ENCODE peak calls at places on chromosomes 4 and X, in four cellular contexts. F is H9, Q is mesendoderm, Y is H1. Z is an unnamed sample.

GRCh38 chr4:165606465-165607205 is 227.8 kb downstream of the CPE start:
- DNase-seq in F (no peak), Q (no peak), Y (no peak), Z (no peak)

GRCh38 chr4:170004656-170005250 is 21.4 kb downstream of the MFAP3L start:
- DNase-seq in F (no peak), Q (peak; percentile 39), Y (peak; percentile 39), Z (no peak)

GRCh38 chr4:187685247-187685646 is 310.3 kb upstream of the ZFP42 start:
- DNase-seq in F (no peak), Q (no peak), Y (no peak), Z (no peak)

GRCh38 chrX:40392599-40392998 is 188.2 kb upstream of the ATP6AP2 start:
- DNase-seq in F (no peak), Q (peak; percentile 45), Y (no peak), Z (no peak)

GRCh38 chr4:109701566-109702399 is 1.5 kb downstream of the CASP6 start:
- DNase-seq in F (peak; percentile 50), Q (peak; percentile 92), Y (peak; percentile 52), Z (no peak)

GRCh38 chrX:151694661-151695582 is at the start of gene PRRG3:
- DNase-seq in F (peak; percentile 52), Q (peak; percentile 21), Y (peak; percentile 54), Z (no peak)

GRCh38 chrX:138925330-138925729 is 213.8 kb upstream of the FGF13 start:
- DNase-seq in F (no peak), Q (peak; percentile 32), Y (no peak), Z (peak; percentile 27)

GRCh38 chr4:158670975-158671664 is 567 bp downstream of the C4orf46 start:
- DNase-seq in F (peak; percentile 57), Q (peak; percentile 88), Y (peak; percentile 56), Z (peak; percentile 76)

GRCh38 chrX:1108451-1109445 is 103.7 kb downstream of the CRLF2 start:
- DNase-seq in F (peak; percentile 60), Q (peak; percentile 59), Y (peak; percentile 67), Z (no peak)

GRCh38 chr4:15402146-15402545 is 25.7 kb upstream of the C1QTNF7 start:
- DNase-seq in F (no peak), Q (no peak), Y (no peak), Z (peak; percentile 80)

GRCh38 chrX:19457662-19458061 is 57.6 kb downstream of the MAP3K15 start:
- DNase-seq in F (no peak), Q (no peak), Y (no peak), Z (no peak)

GRCh38 chr4:98564847-98565246 is 93.6 kb downstream of the TSPAN5 start:
- DNase-seq in F (no peak), Q (no peak), Y (no peak), Z (no peak)

GRCh38 chr4:138039010-138039409 is 203.1 kb downstream of the SLC7A11 start:
- DNase-seq in F (no peak), Q (no peak), Y (no peak), Z (peak; percentile 94)

GRCh38 chr4:48518143-48518542 is 28.1 kb downstream of the ZAR1 start:
- DNase-seq in F (no peak), Q (no peak), Y (no peak), Z (peak; percentile 46)

GRCh38 chrX:17525266-17525665 is 150.3 kb downstream of the NHS start:
- DNase-seq in F (no peak), Q (no peak), Y (no peak), Z (peak; percentile 12)

GRCh38 chr4:139419388-139419914 is 34.5 kb upstream of the RAB33B start:
- DNase-seq in F (no peak), Q (no peak), Y (no peak), Z (peak; percentile 86)

GRCh38 chr4:156538651-156539285 is 432.8 kb downstream of the PDGFC start:
- DNase-seq in F (no peak), Q (no peak), Y (no peak), Z (no peak)

GRCh38 chr4:72604324-72604723 is 35.3 kb upstream of the ADAMTS3 start:
- DNase-seq in F (no peak), Q (no peak), Y (no peak), Z (no peak)

GRCh38 chr4:98262431-98262830 is 1.2 kb downstream of the RAP1GDS1 start:
- DNase-seq in F (no peak), Q (no peak), Y (no peak), Z (no peak)

GRCh38 chr4:46386570-46386969 is 3.4 kb downstream of the GABRA2 start:
- DNase-seq in F (peak; percentile 52), Q (peak; percentile 76), Y (no peak), Z (no peak)

GRCh38 chr4:81504685-81505598 is 33.2 kb upstream of the RASGEF1B start:
- DNase-seq in F (no peak), Q (no peak), Y (no peak), Z (no peak)

GRCh38 chr4:147793569-147793968 is 61.7 kb downstream of the ARHGAP10 start:
- DNase-seq in F (no peak), Q (no peak), Y (no peak), Z (peak; percentile 35)

GRCh38 chr4:66855956-66856355 is 689.3 kb downstream of the CENPC start:
- DNase-seq in F (no peak), Q (no peak), Y (no peak), Z (no peak)

GRCh38 chr4:55386073-55386472 is 9.7 kb upstream of the TMEM165 start:
- DNase-seq in F (peak; percentile 52), Q (peak; percentile 78), Y (no peak), Z (peak; percentile 50)

GRCh38 chr4:84499065-84499982 is at the start of gene NKX6-1:
- DNase-seq in F (peak; percentile 95), Q (peak; percentile 96), Y (peak; percentile 93), Z (peak; percentile 53)

GRCh38 chrX:149392896-149393295 is 112.2 kb downstream of the IDS start:
- DNase-seq in F (no peak), Q (no peak), Y (no peak), Z (no peak)

GRCh38 chr4:83906561-83906960 is 370.7 kb downstream of the GPAT3 start:
- DNase-seq in F (no peak), Q (no peak), Y (no peak), Z (peak; percentile 43)

DNA sequence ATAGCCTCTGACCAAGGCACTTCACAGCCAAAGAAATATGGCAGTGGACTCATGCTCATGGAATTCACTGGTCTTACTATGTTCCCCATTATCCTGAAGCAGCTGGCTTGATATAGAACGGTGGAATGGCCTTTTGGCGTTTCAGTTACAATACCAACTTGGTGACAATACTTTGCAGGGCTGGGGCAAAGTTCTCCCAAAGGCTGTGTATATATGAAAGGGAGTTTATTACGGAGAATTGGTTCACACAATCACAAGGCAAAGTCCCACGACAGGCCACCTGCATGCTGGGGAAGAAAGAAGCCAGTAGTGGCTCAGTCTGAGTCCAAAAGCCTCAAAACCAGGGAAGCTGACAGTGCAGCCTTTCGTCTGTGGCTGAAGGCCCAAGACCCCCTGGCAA is 50.8 kb upstream of the SMARCAD1 start:
- DNase-seq in F (no peak), Q (no peak), Y (no peak), Z (no peak)
- H3K56ac ChIP-seq in F (no peak overlapping the region), Q (no peak overlapping the region), Y (no peak overlapping the region), Z (no peak overlapping the region)

GRCh38 chr4:175280153-175280552 is 362.0 kb downstream of the ADAM29 start:
- DNase-seq in F (no peak), Q (no peak), Y (no peak), Z (no peak)

GRCh38 chr4:175281894-175282293 is 363.7 kb downstream of the ADAM29 start:
- DNase-seq in F (no peak), Q (no peak), Y (no peak), Z (no peak)

GRCh38 chr4:175273995-175274753 is 356.0 kb downstream of the ADAM29 start:
- DNase-seq in F (no peak), Q (peak; percentile 53), Y (no peak), Z (peak; percentile 15)

GRCh38 chr4:175282407-175282806 is 364.2 kb downstream of the ADAM29 start:
- DNase-seq in F (no peak), Q (no peak), Y (no peak), Z (peak; percentile 18)

DNA sequence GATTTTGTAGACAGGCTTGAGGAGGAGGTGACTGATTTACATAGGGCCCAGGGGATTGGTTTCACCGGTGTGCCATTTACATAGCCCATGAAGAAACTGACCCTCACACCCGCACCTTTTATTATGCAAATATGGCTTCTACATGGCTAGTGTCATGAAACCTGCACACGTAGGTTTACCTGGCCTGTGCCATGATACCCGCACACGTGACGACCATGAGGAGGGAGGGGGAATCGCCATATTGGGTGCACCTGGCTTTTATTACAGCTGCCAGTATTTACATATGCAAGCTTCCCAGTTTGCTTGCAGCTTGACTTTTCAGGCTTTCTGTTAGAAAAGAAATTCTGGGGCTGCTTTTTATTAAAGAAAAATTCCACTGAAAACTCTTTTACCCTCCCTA is 359.7 kb downstream of the ADAM29 start:
- DNase-seq in F (peak; percentile 39), Q (no peak), Y (no peak), Z (no peak)
- H3K56ac ChIP-seq in F (no peak overlapping the region), Q (no peak overlapping the region), Y (no peak overlapping the region), Z (no peak overlapping the region)

DNA sequence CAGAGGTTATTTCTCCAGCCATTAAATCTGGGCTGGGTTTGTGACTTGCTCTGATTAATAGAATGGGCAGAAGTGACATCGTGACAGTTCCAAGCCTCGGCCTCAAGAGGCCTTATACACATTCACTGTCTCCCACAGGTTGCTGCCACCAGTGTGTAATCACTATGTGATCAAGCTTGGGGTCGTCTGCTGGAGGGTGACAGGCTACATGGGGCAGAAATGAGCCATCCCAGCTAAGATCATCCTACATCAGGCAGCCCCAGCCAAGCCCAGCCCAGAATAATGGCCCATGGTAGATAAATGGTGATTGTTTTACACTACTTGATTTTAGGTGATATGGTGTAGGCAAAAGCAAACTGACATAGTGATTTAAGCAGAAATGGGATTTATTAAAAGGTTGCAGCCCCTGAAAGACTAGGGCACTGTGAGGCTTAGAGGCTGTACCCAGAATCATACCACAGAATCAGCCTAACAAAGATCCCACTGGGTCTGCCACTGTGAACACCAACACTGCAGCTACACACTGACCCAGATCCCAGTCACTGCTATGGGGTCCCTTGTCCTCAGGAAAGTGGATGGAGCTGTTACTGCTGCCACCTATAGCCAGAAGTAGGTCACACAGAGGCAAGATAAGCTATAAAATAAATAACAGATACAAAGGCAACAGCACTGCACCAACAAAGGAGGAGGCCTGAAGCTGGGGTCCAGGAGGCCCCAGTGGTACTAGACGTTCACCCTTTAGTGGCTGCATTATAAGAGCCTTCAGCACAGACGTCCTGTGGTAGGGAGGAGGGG is 159.6 kb upstream of the RBPJ start:
- DNase-seq in F (peak; percentile 50), Q (peak; percentile 66), Y (no peak), Z (no peak)
- H3K56ac ChIP-seq in F (no peak overlapping the region), Q (no peak overlapping the region), Y (no peak overlapping the region), Z (no peak overlapping the region)

GRCh38 chrX:119636419-119636818 is 30.2 kb upstream of the NKRF start:
- DNase-seq in F (no peak), Q (no peak), Y (no peak), Z (no peak)
- H3K56ac ChIP-seq in F (no peak overlapping the region), Q (no peak overlapping the region), Y (no peak overlapping the region), Z (no peak overlapping the region)

GRCh38 chr4:111788046-111788642 is 357.1 kb upstream of the FAM241A start:
- DNase-seq in F (peak; percentile 67), Q (peak; percentile 61), Y (peak; percentile 68), Z (no peak)
- H3K56ac ChIP-seq in F (no peak overlapping the region), Q (peak overlapping the region; percentile 71), Y (no peak overlapping the region), Z (no peak overlapping the region)

GRCh38 chrX:118552501-118552900 is 56.9 kb downstream of the DOCK11 start:
- DNase-seq in F (no peak), Q (peak; percentile 13), Y (no peak), Z (peak; percentile 71)
- H3K56ac ChIP-seq in F (no peak overlapping the region), Q (no peak overlapping the region), Y (no peak overlapping the region), Z (no peak overlapping the region)